ENCODE peak calls at places on chromosomes 13 and 19, in four cellular contexts. C is CD8-positive, alpha-beta T cell; X is cardiac muscle cell; T is endothelial cell of umbilical vein. E is an unnamed sample.

GRCh38 chr19:8307400-8307964 is 676 bp downstream of the CD320 start:
- DNase-seq in X (no peak), C (no peak), T (no peak), E (no peak)

GRCh38 chr13:27500806-27501534 is 50.6 kb upstream of the MTIF3 start:
- DNase-seq in C (no peak), X (peak), T (no peak), E (no peak)

GRCh38 chr19:49387936-49388372 is at the start of gene KASH5:
- DNase-seq in X (peak), C (peak), T (peak), E (no peak)

GRCh38 chr13:112635323-112635722 is 47.4 kb upstream of the TUBGCP3 start:
- DNase-seq in X (no peak), T (no peak), C (no peak), E (no peak)

GRCh38 chr13:76715621-76716020 is 170.6 kb downstream of the KCTD12 start:
- DNase-seq in C (no peak), T (no peak), X (no peak), E (no peak)

GRCh38 chr13:43697323-43697722 is 89.4 kb downstream of the ENOX1 start:
- DNase-seq in T (no peak), X (no peak), C (no peak), E (no peak)

GRCh38 chr13:46295531-46296464 is 84.1 kb downstream of the LRRC63 start:
- DNase-seq in X (peak), C (peak), T (peak), E (no peak)

GRCh38 chr13:107079423-107080099 is 511.6 kb upstream of the ARGLU1 start:
- DNase-seq in C (no peak), T (no peak), X (no peak), E (no peak)

GRCh38 chr19:53389591-53390377 is 5.2 kb upstream of the ZNF765 start:
- DNase-seq in C (no peak), T (no peak), X (no peak), E (no peak)

GRCh38 chr13:97544041-97544765 is 110.2 kb downstream of the RAP2A start:
- DNase-seq in X (peak), T (no peak), C (no peak), E (no peak)

GRCh38 chr13:44307255-44307654 is 66.4 kb upstream of the SERP2 start:
- DNase-seq in T (peak), C (no peak), X (no peak), E (peak)

GRCh38 chr19:39918183-39918651 is 16.2 kb downstream of the FCGBP start:
- DNase-seq in C (no peak), X (no peak), T (no peak), E (no peak)

DNA sequence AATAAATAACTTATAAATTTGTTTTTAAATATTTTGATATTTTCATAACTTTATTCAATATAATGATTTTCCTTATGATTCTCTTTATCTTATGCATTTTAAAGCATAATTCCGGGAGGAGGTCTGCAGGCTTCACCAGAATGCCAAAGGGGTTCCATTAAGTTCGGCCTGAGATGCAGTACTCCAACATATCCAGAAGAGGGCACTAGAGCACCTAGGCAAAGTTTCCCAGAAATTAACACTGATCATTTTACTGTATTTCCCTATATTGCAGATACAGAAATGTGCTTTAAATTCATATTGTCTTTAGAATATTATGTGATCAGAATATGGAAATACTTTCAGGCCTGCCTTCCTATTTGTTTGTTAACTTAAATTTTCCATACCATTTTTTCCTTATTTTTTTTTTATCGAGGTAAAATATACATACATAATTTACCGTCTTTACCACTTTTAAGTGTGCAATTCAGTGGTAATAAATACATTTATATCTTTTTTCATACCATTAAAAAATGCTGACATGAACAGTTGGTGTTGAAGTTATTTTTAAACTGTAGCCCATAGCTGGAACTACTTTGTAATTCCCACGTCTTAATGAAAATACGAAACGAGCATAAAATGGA is 58.9 kb upstream of the TM9SF2 start:
- DNase-seq in C (peak), T (peak), X (peak), E (peak)
- TF ChIP-seq CTCF in C (peak), T (peak), X (peak), E (peak)

GRCh38 chr13:24271231-24271610 is 38.2 kb upstream of the C1QTNF9 start:
- DNase-seq in T (no peak), X (no peak), C (no peak), E (no peak)
- TF ChIP-seq CTCF in T (no peak), X (no peak), C (no peak), E (no peak)

GRCh38 chr19:14073925-14074838 is 1.6 kb downstream of the MISP3 start:
- DNase-seq in C (no peak), X (no peak), T (peak), E (peak)

GRCh38 chr19:14078406-14078805 is 5.8 kb downstream of the MISP3 start:
- DNase-seq in T (no peak), X (no peak), C (no peak), E (no peak)

GRCh38 chr19:14072535-14073231 is at the start of gene MISP3:
- DNase-seq in T (peak), X (no peak), C (peak), E (peak)

GRCh38 chr19:14070268-14071050 is 2.1 kb upstream of the MISP3 start:
- DNase-seq in T (no peak), X (no peak), C (no peak), E (no peak)

GRCh38 chr19:14073232-14073924 is 792 bp downstream of the MISP3 start:
- DNase-seq in C (peak), T (peak), X (peak), E (peak)
- TF ChIP-seq CTCF in C (no peak), T (peak), X (peak), E (no peak)

DNA sequence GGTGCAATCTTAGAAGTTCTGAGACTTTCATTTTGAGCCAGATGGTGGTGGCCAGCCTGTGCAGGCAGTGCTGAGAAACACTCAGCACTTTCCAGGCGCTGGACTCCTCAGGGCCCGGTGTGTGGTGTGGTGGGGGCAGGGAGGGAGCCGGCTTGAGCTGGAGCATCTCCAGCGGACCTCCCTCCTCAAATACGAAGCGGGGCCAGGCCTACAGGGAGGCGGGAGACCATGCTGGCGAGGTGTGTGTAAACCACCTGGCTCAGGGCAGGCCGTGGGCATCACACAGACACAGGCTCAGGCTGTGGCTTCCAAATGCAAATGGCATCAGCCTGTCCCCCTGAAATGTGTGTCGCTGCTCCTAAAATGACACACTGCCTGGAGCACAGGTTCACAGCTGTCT is 33.3 kb upstream of the RANBP3 start:
- DNase-seq in X (no peak), T (no peak), C (no peak), E (no peak)
- TF ChIP-seq CTCF in X (no peak), T (no peak), C (no peak), E (no peak)

DNA sequence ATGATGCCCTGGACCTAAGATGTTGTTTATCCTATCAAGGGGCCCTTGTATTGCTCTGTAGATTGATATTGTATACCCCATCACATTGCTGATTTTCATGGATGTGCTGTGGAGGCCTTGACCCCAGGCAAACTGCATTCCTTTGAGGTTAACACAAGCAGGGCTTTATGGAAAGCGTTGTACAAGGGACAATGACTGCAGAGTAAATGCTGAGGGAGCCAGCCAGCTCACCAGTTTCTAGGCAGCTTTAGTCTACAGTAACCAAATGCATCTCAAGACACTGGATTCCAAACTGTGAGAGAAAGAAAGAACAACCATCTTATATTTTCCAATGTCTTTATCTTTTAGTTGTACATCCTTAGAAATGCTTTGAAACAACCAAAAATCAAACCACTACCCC is 34.1 kb upstream of the EDNRB start:
- DNase-seq in X (no peak), C (no peak), T (no peak), E (no peak)
- TF ChIP-seq CTCF in X (no peak), C (no peak), T (no peak), E (no peak)

GRCh38 chr19:48363810-48364563 is at the start of the genes SYNGR4 and TMEM143:
- DNase-seq in X (peak), C (peak), T (peak), E (peak)
- TF ChIP-seq CTCF in X (no peak), C (no peak), T (no peak), E (no peak)

GRCh38 chr13:67033170-67033569 is 197.0 kb downstream of the PCDH9 start:
- DNase-seq in T (no peak), C (no peak), X (no peak), E (no peak)

GRCh38 chr13:67042556-67042955 is 187.6 kb downstream of the PCDH9 start:
- DNase-seq in C (no peak), T (no peak), X (no peak), E (no peak)

DNA sequence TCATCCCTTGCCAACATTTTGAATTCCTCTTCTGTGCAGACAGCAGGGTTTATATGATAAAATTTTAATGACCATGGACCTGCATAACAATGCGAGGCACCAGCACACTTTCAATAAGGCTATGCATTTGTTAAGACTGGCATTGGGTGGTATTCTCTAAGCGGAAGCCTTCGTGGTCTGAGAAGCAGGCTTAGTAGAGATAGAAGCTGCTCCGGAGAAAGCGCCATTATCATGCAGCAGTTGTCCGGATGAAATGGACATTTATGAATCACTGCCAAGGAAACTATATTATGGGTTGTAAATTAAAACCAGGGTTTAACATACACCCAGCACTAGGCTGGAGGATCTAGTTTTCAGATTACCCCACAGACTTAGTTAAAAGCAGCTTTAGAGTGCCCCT is 193.4 kb downstream of the PCDH9 start:
- DNase-seq in X (no peak), T (no peak), C (no peak), E (no peak)
- TF ChIP-seq CTCF in X (no peak), T (no peak), C (no peak), E (no peak)

DNA sequence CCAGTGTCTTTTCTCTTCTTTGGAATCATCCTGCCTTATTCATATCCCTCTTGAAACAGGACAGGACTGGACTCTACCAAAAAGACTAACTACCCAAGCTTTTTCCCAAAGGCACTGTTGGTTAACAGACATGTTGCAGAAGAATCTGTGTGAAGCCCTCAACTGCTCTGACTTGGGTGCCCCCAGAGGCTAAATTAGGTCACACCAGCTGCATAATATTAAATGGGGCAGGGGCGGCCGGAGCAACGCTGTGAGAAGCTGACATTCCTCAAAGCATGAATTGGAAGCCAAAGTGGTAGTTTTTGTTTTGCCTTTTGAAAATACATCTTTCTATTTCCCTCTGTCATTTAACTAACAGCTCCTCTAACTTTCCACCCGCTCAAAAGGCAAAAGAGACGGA is 185.9 kb downstream of the LHFPL6 start:
- DNase-seq in T (no peak), X (peak), C (no peak), E (peak)
- TF ChIP-seq CTCF in T (no peak), X (peak), C (no peak), E (peak)

DNA sequence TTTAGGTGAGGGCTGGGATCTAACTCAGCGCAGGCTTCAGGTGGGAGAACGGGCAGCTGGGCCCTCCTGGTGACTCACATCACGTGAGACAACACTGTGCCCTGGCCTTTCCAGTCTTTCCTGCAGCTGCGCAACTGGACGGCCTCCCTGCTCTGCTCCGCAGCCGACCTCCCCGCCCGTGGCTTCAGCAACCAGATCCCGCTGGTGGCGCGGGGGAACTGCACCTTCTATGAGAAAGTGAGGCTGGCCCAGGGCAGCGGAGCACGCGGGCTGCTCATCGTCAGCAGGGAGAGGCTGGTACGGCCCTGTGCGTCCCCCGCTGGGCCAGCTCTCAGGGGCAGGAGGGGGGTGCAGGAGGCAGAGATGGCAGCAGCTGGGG is 8.8 kb downstream of the SPPL2B start:
- DNase-seq in X (peak), C (no peak), T (no peak), E (peak)
- TF ChIP-seq CTCF in X (peak), C (no peak), T (no peak), E (peak)